ENCODE peak calls at places on chromosomes 6 and 20, in ten cellular contexts. T, G, U, J, P, S, M, Z, X and Y are unnamed samples.

GRCh38 chr20:48898210-48898609 is 23.3 kb upstream of the ARFGEF2 start:
- DNase-seq in T (no peak), G (no peak), U (no peak), J (no peak), P (peak; percentile 16), S (no peak), M (no peak), Z (no peak), X (peak; percentile 21), Y (no peak)

GRCh38 chr20:31860431-31861345 is 9.6 kb downstream of the DUSP15 start:
- DNase-seq in T (no peak), G (peak; percentile 42), U (no peak), J (no peak), P (peak; percentile 33), S (no peak), M (peak; percentile 59), Z (peak; percentile 88), X (peak; percentile 26), Y (peak; percentile 51)

GRCh38 chr6:26312096-26312463 is 52.9 kb upstream of the BTN3A2 start:
- DNase-seq in T (no peak), G (no peak), U (no peak), J (no peak), P (no peak), S (no peak), M (no peak), Z (peak; percentile 35), X (peak; percentile 28), Y (no peak)

GRCh38 chr6:137261393-137262154 is 42.4 kb upstream of the IFNGR1 start:
- DNase-seq in T (no peak), G (no peak), U (no peak), J (no peak), P (peak; percentile 95), S (no peak), M (no peak), Z (no peak), X (peak; percentile 87), Y (no peak)

GRCh38 chr20:50562262-50562701 is 52.1 kb downstream of the PTPN1 start:
- DNase-seq in T (no peak), G (no peak), U (no peak), J (no peak), P (no peak), S (peak; percentile 41), M (no peak), Z (no peak), X (no peak), Y (no peak)

GRCh38 chr20:37228111-37228510 is 33.5 kb downstream of the GHRH start:
- DNase-seq in T (no peak), G (no peak), U (no peak), J (no peak), P (peak; percentile 15), S (no peak), M (no peak), Z (no peak), X (no peak), Y (no peak)

GRCh38 chr6:135148889-135149288 is 32.2 kb upstream of the MYB start:
- DNase-seq in T (no peak), G (no peak), U (no peak), J (no peak), P (no peak), S (no peak), M (no peak), Z (no peak), X (no peak), Y (no peak)

GRCh38 chr6:43996614-43997341 is 130.5 kb downstream of the MRPL14 start:
- DNase-seq in T (no peak), G (no peak), U (no peak), J (no peak), P (no peak), S (peak; percentile 2), M (no peak), Z (no peak), X (no peak), Y (no peak)

GRCh38 chr6:74606488-74607135 is 599.2 kb downstream of the COL12A1 start:
- DNase-seq in T (no peak), G (no peak), U (no peak), J (no peak), P (peak; percentile 82), S (no peak), M (no peak), Z (no peak), X (peak; percentile 98), Y (no peak)

GRCh38 chr6:112431803-112432202 is 84.7 kb downstream of the RFPL4B start:
- DNase-seq in T (no peak), G (peak; percentile 32), U (no peak), J (no peak), P (no peak), S (no peak), M (no peak), Z (no peak), X (no peak), Y (no peak)

GRCh38 chr6:54440549-54440948 is 132.3 kb downstream of the TINAG start:
- DNase-seq in T (no peak), G (no peak), U (no peak), J (no peak), P (no peak), S (no peak), M (no peak), Z (no peak), X (no peak), Y (peak; percentile 62)

GRCh38 chr6:169702640-169703246 is 817 bp downstream of the C6orf120 start:
- DNase-seq in T (peak; percentile 20), G (peak; percentile 76), U (peak; percentile 20), J (no peak), P (no peak), S (no peak), M (no peak), Z (peak; percentile 80), X (no peak), Y (no peak)

GRCh38 chr6:163688971-163689370 is 274.5 kb downstream of the QKI start:
- DNase-seq in T (no peak), G (no peak), U (no peak), J (no peak), P (peak; percentile 28), S (no peak), M (no peak), Z (no peak), X (peak; percentile 9), Y (no peak)

GRCh38 chr20:25269057-25269832 is 21.4 kb downstream of the PYGB start:
- DNase-seq in T (no peak), G (no peak), U (no peak), J (no peak), P (no peak), S (peak; percentile 1), M (peak; percentile 38), Z (no peak), X (no peak), Y (peak; percentile 65)

GRCh38 chr6:33840064-33840926 is 36.5 kb upstream of the MLN start:
- DNase-seq in T (no peak), G (no peak), U (peak; percentile 10), J (no peak), P (peak; percentile 94), S (no peak), M (no peak), Z (peak; percentile 37), X (peak; percentile 98), Y (no peak)

GRCh38 chr20:2524435-2525272 is 11.7 kb upstream of the TMC2 start:
- DNase-seq in T (peak; percentile 88), G (peak; percentile 71), U (peak; percentile 87), J (peak; percentile 58), P (peak; percentile 38), S (peak; percentile 92), M (peak; percentile 98), Z (peak; percentile 88), X (peak; percentile 68), Y (peak; percentile 97)

GRCh38 chr6:124073021-124073420 is 269.4 kb downstream of the NKAIN2 start:
- DNase-seq in T (no peak), G (no peak), U (no peak), J (no peak), P (peak; percentile 4), S (no peak), M (no peak), Z (no peak), X (peak; percentile 2), Y (no peak)

GRCh38 chr6:57069920-57070331 is 20.1 kb upstream of the ZNF451 start:
- DNase-seq in T (no peak), G (no peak), U (no peak), J (no peak), P (no peak), S (no peak), M (no peak), Z (no peak), X (no peak), Y (no peak)

GRCh38 chr20:37911838-37912273 is 8.9 kb downstream of the VSTM2L start:
- DNase-seq in T (peak; percentile 66), G (peak; percentile 13), U (no peak), J (no peak), P (no peak), S (peak; percentile 81), M (no peak), Z (peak; percentile 81), X (peak; percentile 29), Y (no peak)

GRCh38 chr20:40949346-40949745 is 79.3 kb upstream of the TOP1 start:
- DNase-seq in T (no peak), G (no peak), U (no peak), J (no peak), P (no peak), S (no peak), M (no peak), Z (no peak), X (no peak), Y (no peak)

GRCh38 chr6:63380265-63380664 is 60.5 kb upstream of the LGSN start:
- DNase-seq in T (no peak), G (no peak), U (no peak), J (no peak), P (no peak), S (no peak), M (no peak), Z (no peak), X (no peak), Y (no peak)

GRCh38 chr6:146598785-146599405 is at the start of gene ADGB:
- DNase-seq in T (peak; percentile 64), G (no peak), U (no peak), J (peak; percentile 8), P (peak; percentile 30), S (peak; percentile 84), M (peak; percentile 89), Z (peak; percentile 81), X (peak; percentile 64), Y (no peak)

GRCh38 chr6:148967546-148967945 is 220.7 kb downstream of the UST start:
- DNase-seq in T (no peak), G (no peak), U (no peak), J (peak; percentile 12), P (no peak), S (peak; percentile 42), M (no peak), Z (no peak), X (no peak), Y (no peak)

GRCh38 chr6:79240509-79240908 is 6.0 kb upstream of the HMGN3 start:
- DNase-seq in T (no peak), G (no peak), U (no peak), J (no peak), P (peak; percentile 91), S (no peak), M (no peak), Z (no peak), X (peak; percentile 23), Y (no peak)

GRCh38 chr20:58603656-58604184 is 47.4 kb upstream of the STX16 start:
- DNase-seq in T (no peak), G (no peak), U (no peak), J (no peak), P (no peak), S (no peak), M (peak; percentile 4), Z (no peak), X (no peak), Y (no peak)

GRCh38 chr6:27296106-27296783 is 15.8 kb downstream of the POM121L2 start:
- DNase-seq in T (no peak), G (peak; percentile 18), U (no peak), J (no peak), P (no peak), S (no peak), M (no peak), Z (no peak), X (peak; percentile 47), Y (no peak)

GRCh38 chr6:43267619-43268347 is 24.5 kb downstream of the TTBK1 start:
- DNase-seq in T (no peak), G (no peak), U (no peak), J (no peak), P (no peak), S (no peak), M (no peak), Z (no peak), X (no peak), Y (no peak)